ENCODE peak calls at places on chromosomes 1 and 21, in seven cellular contexts. One of them, this sample, is unnamed.

GRCh38 chr1:41917835-41918449 is 780 bp downstream of the HIVEP3 start:
- DNase-seq in cardiac muscle cell: peak; percentile 52
- DNase-seq in IMR-90: peak; percentile 29
- DNase-seq in aorta: no peak
- DNase-seq in tibial nerve: no peak
- DNase-seq in left lung: peak; percentile 83
- DNase-seq in upper lobe of left lung: peak; percentile 50
- DNase-seq in this sample: peak; percentile 33

GRCh38 chr1:168054117-168054516 is 82.6 kb downstream of the GPR161 start:
- DNase-seq in aorta: no peak
- DNase-seq in tibial nerve: peak; percentile 12
- DNase-seq in upper lobe of left lung: no peak
- DNase-seq in cardiac muscle cell: no peak
- DNase-seq in left lung: no peak
- DNase-seq in IMR-90: no peak
- DNase-seq in this sample: no peak

GRCh38 chr1:240946926-240947325 is 335.0 kb upstream of the GREM2 start:
- DNase-seq in left lung: no peak
- DNase-seq in IMR-90: peak; percentile 54
- DNase-seq in tibial nerve: peak; percentile 47
- DNase-seq in aorta: no peak
- DNase-seq in cardiac muscle cell: peak; percentile 30
- DNase-seq in upper lobe of left lung: no peak
- DNase-seq in this sample: no peak

GRCh38 chr1:19511117-19511516 is 25.8 kb upstream of the CAPZB start:
- DNase-seq in aorta: no peak
- DNase-seq in tibial nerve: no peak
- DNase-seq in left lung: no peak
- DNase-seq in upper lobe of left lung: no peak
- DNase-seq in cardiac muscle cell: no peak
- DNase-seq in IMR-90: no peak
- DNase-seq in this sample: no peak

GRCh38 chr1:17717595-17717994 is 37.5 kb upstream of the ACTL8 start:
- DNase-seq in IMR-90: no peak
- DNase-seq in tibial nerve: no peak
- DNase-seq in cardiac muscle cell: no peak
- DNase-seq in upper lobe of left lung: no peak
- DNase-seq in left lung: no peak
- DNase-seq in aorta: no peak
- DNase-seq in this sample: no peak

GRCh38 chr1:36176151-36176949 is 20.4 kb downstream of the MAP7D1 start:
- DNase-seq in upper lobe of left lung: no peak
- DNase-seq in left lung: no peak
- DNase-seq in cardiac muscle cell: no peak
- DNase-seq in aorta: no peak
- DNase-seq in IMR-90: no peak
- DNase-seq in tibial nerve: no peak
- DNase-seq in this sample: no peak

GRCh38 chr1:111483166-111483565 is 9.4 kb downstream of the C1orf162 start:
- DNase-seq in IMR-90: peak; percentile 43
- DNase-seq in left lung: no peak
- DNase-seq in tibial nerve: no peak
- DNase-seq in aorta: no peak
- DNase-seq in cardiac muscle cell: no peak
- DNase-seq in upper lobe of left lung: no peak
- DNase-seq in this sample: no peak

GRCh38 chr1:151166506-151166956 is 587 bp downstream of the SCNM1 start:
- DNase-seq in IMR-90: peak; percentile 73
- DNase-seq in upper lobe of left lung: no peak
- DNase-seq in aorta: peak; percentile 64
- DNase-seq in cardiac muscle cell: peak; percentile 70
- DNase-seq in tibial nerve: no peak
- DNase-seq in left lung: no peak
- DNase-seq in this sample: no peak

GRCh38 chr21:42858957-42859890 is 20.1 kb downstream of the WDR4 start:
- DNase-seq in aorta: no peak
- DNase-seq in upper lobe of left lung: no peak
- DNase-seq in IMR-90: no peak
- DNase-seq in left lung: peak; percentile 59
- DNase-seq in cardiac muscle cell: no peak
- DNase-seq in tibial nerve: no peak
- DNase-seq in this sample: no peak

GRCh38 chr1:66450043-66450514 is 83.9 kb upstream of the SGIP1 start:
- DNase-seq in left lung: no peak
- DNase-seq in tibial nerve: no peak
- DNase-seq in aorta: no peak
- DNase-seq in cardiac muscle cell: no peak
- DNase-seq in upper lobe of left lung: no peak
- DNase-seq in IMR-90: no peak
- DNase-seq in this sample: no peak

DNA sequence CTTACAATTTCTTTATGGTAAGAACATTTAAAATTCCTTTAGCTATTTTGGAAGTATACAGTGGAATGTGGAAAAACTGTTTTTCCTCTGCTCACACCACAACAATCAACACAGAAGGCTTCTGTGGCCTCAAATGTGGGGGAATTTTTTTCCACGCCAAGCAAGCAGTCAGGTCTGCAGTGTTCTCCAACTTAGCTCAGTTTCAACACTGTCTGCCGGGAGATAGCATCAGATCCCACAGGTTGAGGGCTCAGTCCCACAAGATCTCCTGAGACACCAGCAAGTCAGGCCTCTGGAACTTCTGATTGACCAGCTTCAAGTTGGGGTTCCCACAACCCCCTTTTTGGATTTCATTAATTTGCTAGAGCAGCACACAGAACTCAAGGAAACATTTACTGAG is 50.3 kb downstream of the PTBP2 start:
- DNase-seq in tibial nerve: no peak
- DNase-seq in IMR-90: no peak
- DNase-seq in left lung: no peak
- DNase-seq in cardiac muscle cell: no peak
- DNase-seq in aorta: no peak
- DNase-seq in upper lobe of left lung: no peak
- DNase-seq in this sample: no peak
- H3K4me3 ChIP-seq in tibial nerve: no peak overlapping the region
- H3K4me3 ChIP-seq in IMR-90: no peak overlapping the region
- H3K4me3 ChIP-seq in left lung: no peak overlapping the region
- H3K4me3 ChIP-seq in cardiac muscle cell: no peak overlapping the region
- H3K4me3 ChIP-seq in aorta: no peak overlapping the region
- H3K4me3 ChIP-seq in upper lobe of left lung: no peak overlapping the region
- H3K4me3 ChIP-seq in this sample: no peak overlapping the region

GRCh38 chr21:46247699-46248460 is 19.3 kb upstream of the LSS start:
- DNase-seq in IMR-90: no peak
- DNase-seq in left lung: no peak
- DNase-seq in upper lobe of left lung: no peak
- DNase-seq in cardiac muscle cell: no peak
- DNase-seq in tibial nerve: no peak
- DNase-seq in aorta: peak; percentile 39
- DNase-seq in this sample: no peak
- H3K36me3 ChIP-seq in IMR-90: peaks cover 75% of the 10 kb centered on the region
- H3K36me3 ChIP-seq in left lung: no peaks in the 10 kb centered on the region
- H3K36me3 ChIP-seq in upper lobe of left lung: peaks cover 82% of the 10 kb centered on the region
- H3K36me3 ChIP-seq in cardiac muscle cell: peaks cover 67% of the 10 kb centered on the region
- H3K36me3 ChIP-seq in tibial nerve: peaks cover 46% of the 10 kb centered on the region
- H3K36me3 ChIP-seq in aorta: peaks cover 30% of the 10 kb centered on the region
- H3K36me3 ChIP-seq in this sample: peaks cover 52% of the 10 kb centered on the region

GRCh38 chr1:93447481-93448291 is at the start of gene FNBP1L:
- DNase-seq in left lung: peak; percentile 90
- DNase-seq in tibial nerve: peak; percentile 38
- DNase-seq in cardiac muscle cell: peak; percentile 78
- DNase-seq in aorta: peak; percentile 88
- DNase-seq in IMR-90: peak; percentile 52
- DNase-seq in upper lobe of left lung: peak; percentile 83
- DNase-seq in this sample: no peak

GRCh38 chr1:93446837-93447451 is 974 bp upstream of the FNBP1L start:
- DNase-seq in IMR-90: no peak
- DNase-seq in aorta: no peak
- DNase-seq in cardiac muscle cell: peak; percentile 19
- DNase-seq in left lung: no peak
- DNase-seq in upper lobe of left lung: peak; percentile 70
- DNase-seq in tibial nerve: no peak
- DNase-seq in this sample: no peak

GRCh38 chr1:93448983-93449805 is 1.3 kb downstream of the FNBP1L start:
- DNase-seq in tibial nerve: no peak
- DNase-seq in aorta: no peak
- DNase-seq in upper lobe of left lung: peak; percentile 67
- DNase-seq in IMR-90: peak; percentile 65
- DNase-seq in cardiac muscle cell: peak; percentile 63
- DNase-seq in left lung: peak; percentile 79
- DNase-seq in this sample: no peak

GRCh38 chr1:93448292-93448982 is 519 bp downstream of the FNBP1L start:
- DNase-seq in aorta: peak; percentile 81
- DNase-seq in upper lobe of left lung: peak; percentile 35
- DNase-seq in tibial nerve: no peak
- DNase-seq in cardiac muscle cell: peak; percentile 32
- DNase-seq in left lung: peak; percentile 85
- DNase-seq in IMR-90: no peak
- DNase-seq in this sample: no peak

GRCh38 chr1:93450331-93450730 is 2.4 kb downstream of the FNBP1L start:
- DNase-seq in upper lobe of left lung: no peak
- DNase-seq in aorta: no peak
- DNase-seq in tibial nerve: no peak
- DNase-seq in IMR-90: no peak
- DNase-seq in left lung: no peak
- DNase-seq in cardiac muscle cell: no peak
- DNase-seq in this sample: no peak
- H3K4me3 ChIP-seq in upper lobe of left lung: no peak overlapping the region
- H3K4me3 ChIP-seq in aorta: no peak overlapping the region
- H3K4me3 ChIP-seq in tibial nerve: no peak overlapping the region
- H3K4me3 ChIP-seq in IMR-90: no peak overlapping the region
- H3K4me3 ChIP-seq in left lung: no peak overlapping the region
- H3K4me3 ChIP-seq in cardiac muscle cell: no peak overlapping the region
- H3K4me3 ChIP-seq in this sample: no peak overlapping the region

GRCh38 chr1:39533442-39533841 is 42.0 kb downstream of the BMP8A start:
- DNase-seq in IMR-90: no peak
- DNase-seq in aorta: no peak
- DNase-seq in left lung: no peak
- DNase-seq in cardiac muscle cell: no peak
- DNase-seq in upper lobe of left lung: no peak
- DNase-seq in tibial nerve: no peak
- DNase-seq in this sample: no peak
- H3K36me3 ChIP-seq in IMR-90: peaks cover 17% of the 10 kb centered on the region
- H3K36me3 ChIP-seq in aorta: peaks cover 5% of the 10 kb centered on the region
- H3K36me3 ChIP-seq in left lung: no peaks in the 10 kb centered on the region
- H3K36me3 ChIP-seq in cardiac muscle cell: no peaks in the 10 kb centered on the region
- H3K36me3 ChIP-seq in upper lobe of left lung: peaks cover 30% of the 10 kb centered on the region
- H3K36me3 ChIP-seq in tibial nerve: no peaks in the 10 kb centered on the region
- H3K36me3 ChIP-seq in this sample: no peaks in the 10 kb centered on the region

GRCh38 chr1:26959270-26959669 is 998 bp downstream of the KDF1 start:
- DNase-seq in aorta: no peak
- DNase-seq in tibial nerve: no peak
- DNase-seq in left lung: peak; percentile 23
- DNase-seq in cardiac muscle cell: no peak
- DNase-seq in IMR-90: no peak
- DNase-seq in upper lobe of left lung: no peak
- DNase-seq in this sample: no peak
- H3K4me3 ChIP-seq in aorta: no peak overlapping the region
- H3K4me3 ChIP-seq in tibial nerve: peak overlapping the region; percentile 57
- H3K4me3 ChIP-seq in left lung: peak overlapping the region; percentile 39
- H3K4me3 ChIP-seq in cardiac muscle cell: peak overlapping the region; percentile 60
- H3K4me3 ChIP-seq in IMR-90: no peak overlapping the region
- H3K4me3 ChIP-seq in upper lobe of left lung: peak overlapping the region; percentile 72
- H3K4me3 ChIP-seq in this sample: peak overlapping the region; percentile 77

GRCh38 chr1:245901565-245901964 is 605.5 kb downstream of the SMYD3 start:
- DNase-seq in aorta: no peak
- DNase-seq in IMR-90: no peak
- DNase-seq in upper lobe of left lung: no peak
- DNase-seq in tibial nerve: no peak
- DNase-seq in left lung: no peak
- DNase-seq in cardiac muscle cell: peak; percentile 20
- DNase-seq in this sample: no peak
- H3K36me3 ChIP-seq in aorta: peaks cover 1% of the 10 kb centered on the region
- H3K36me3 ChIP-seq in IMR-90: no peaks in the 10 kb centered on the region
- H3K36me3 ChIP-seq in upper lobe of left lung: peaks cover 3% of the 10 kb centered on the region
- H3K36me3 ChIP-seq in tibial nerve: no peaks in the 10 kb centered on the region
- H3K36me3 ChIP-seq in left lung: no peaks in the 10 kb centered on the region
- H3K36me3 ChIP-seq in cardiac muscle cell: no peaks in the 10 kb centered on the region
- H3K36me3 ChIP-seq in this sample: no peaks in the 10 kb centered on the region

This sample was measured in CD8-positive, alpha-beta T cell.